ENCODE peak calls at places on chromosomes 2 and 18, in nine cellular contexts. N, U, B, X, P, R, T, C and O are unnamed samples.

GRCh38 chr18:23207994-23208393 is 72.7 kb downstream of the CABLES1 start:
- DNase-seq in N (no peak), U (no peak), B (no peak), X (no peak), P (no peak), R (no peak), T (no peak), C (no peak), O (no peak)

GRCh38 chr2:197174539-197175094 is 136.0 kb downstream of the ANKRD44 start:
- DNase-seq in N (no peak), U (no peak), B (no peak), X (no peak), P (no peak), R (no peak), T (no peak), C (no peak), O (no peak)

GRCh38 chr2:38794235-38794946 is 16.4 kb downstream of the GEMIN6 start:
- DNase-seq in N (no peak), U (no peak), B (no peak), X (no peak), P (no peak), R (no peak), T (no peak), C (no peak), O (no peak)

GRCh38 chr2:240256704-240257637 is 116.5 kb upstream of the OTOS start:
- DNase-seq in N (no peak), U (no peak), B (no peak), X (no peak), P (no peak), R (no peak), T (no peak), C (peak), O (no peak)

GRCh38 chr2:233999182-233999581 is 51.3 kb upstream of the SPP2 start:
- DNase-seq in N (no peak), U (no peak), B (no peak), X (no peak), P (no peak), R (no peak), T (no peak), C (no peak), O (no peak)

GRCh38 chr2:70570041-70570661 is 16.5 kb upstream of the TGFA start:
- DNase-seq in N (no peak), U (no peak), B (no peak), X (no peak), P (no peak), R (no peak), T (no peak), C (no peak), O (no peak)

GRCh38 chr2:237441605-237442004 is 27.6 kb upstream of the COL6A3 start:
- DNase-seq in N (no peak), U (peak), B (no peak), X (no peak), P (no peak), R (no peak), T (no peak), C (no peak), O (no peak)

GRCh38 chr18:5309888-5310470 is 14.5 kb upstream of the ZBTB14 start:
- DNase-seq in N (no peak), U (peak), B (peak), X (no peak), P (peak), R (no peak), T (no peak), C (no peak), O (peak)

GRCh38 chr2:168850846-168851245 is 39.4 kb downstream of the SPC25 start:
- DNase-seq in N (no peak), U (no peak), B (no peak), X (no peak), P (no peak), R (no peak), T (no peak), C (no peak), O (no peak)

GRCh38 chr2:61900246-61900645 is 5.2 kb upstream of the COMMD1 start:
- DNase-seq in N (no peak), U (no peak), B (no peak), X (no peak), P (no peak), R (no peak), T (no peak), C (no peak), O (no peak)

GRCh38 chr2:170214309-170214902 is 36.5 kb downstream of the MYO3B start:
- DNase-seq in N (no peak), U (peak), B (no peak), X (no peak), P (peak), R (no peak), T (no peak), C (no peak), O (peak)

GRCh38 chr18:27994571-27994970 is 182.4 kb downstream of the CDH2 start:
- DNase-seq in N (no peak), U (no peak), B (no peak), X (no peak), P (no peak), R (no peak), T (no peak), C (no peak), O (no peak)

GRCh38 chr2:26855516-26855915 is 7.6 kb downstream of the DPYSL5 start:
- DNase-seq in N (no peak), U (no peak), B (no peak), X (peak), P (no peak), R (no peak), T (no peak), C (no peak), O (no peak)

GRCh38 chr2:138095336-138095735 is 131.1 kb downstream of the HNMT start:
- DNase-seq in N (no peak), U (no peak), B (no peak), X (no peak), P (no peak), R (no peak), T (no peak), C (no peak), O (no peak)

GRCh38 chr2:29110916-29111315 is 4.3 kb upstream of the CLIP4 start:
- DNase-seq in N (no peak), U (peak), B (no peak), X (no peak), P (peak), R (no peak), T (no peak), C (no peak), O (peak)

GRCh38 chr2:144152817-144153271 is 367.1 kb downstream of the ZEB2 start:
- DNase-seq in N (no peak), U (no peak), B (no peak), X (no peak), P (no peak), R (no peak), T (no peak), C (no peak), O (no peak)